ENCODE peak calls at places on chromosomes 12 and 14, in eight cellular contexts. I is neural progenitor cell, O is cardiac fibroblast, V is kidney, N is left ventricle myocardium inferior, Y is lower leg skin, Q is esophagus squamous epithelium, M is transverse colon. X is an unnamed sample.

GRCh38 chr12:76552343-76552938 is 7.1 kb downstream of the OSBPL8 start:
- DNase-seq in O (peak), I (no peak), Q (no peak), N (no peak), V (no peak), M (no peak), Y (no peak), X (no peak)

GRCh38 chr14:62436256-62436655 is 609.0 kb downstream of the KCNH5 start:
- DNase-seq in Q (no peak), O (no peak), N (no peak), M (no peak), V (no peak), Y (no peak), I (no peak), X (peak)

GRCh38 chr12:18897816-18898215 is 159.9 kb downstream of the CAPZA3 start:
- DNase-seq in N (no peak), M (no peak), V (no peak), O (no peak), Y (no peak), I (no peak), Q (no peak), X (no peak)

GRCh38 chr14:44846232-44846824 is 115.4 kb downstream of the KLHL28 start:
- DNase-seq in I (peak), O (peak), M (no peak), Q (no peak), N (no peak), Y (no peak), V (no peak), X (peak)

GRCh38 chr14:73712540-73713141 is 1.5 kb downstream of the PNMA1 start:
- DNase-seq in O (no peak), V (peak), N (no peak), M (no peak), Q (no peak), I (peak), Y (no peak), X (peak)

GRCh38 chr14:50061664-50062437 is 54.5 kb downstream of the VCPKMT start:
- DNase-seq in V (no peak), I (no peak), N (no peak), Q (peak), Y (no peak), M (peak), O (peak), X (peak)

GRCh38 chr14:73935666-73936065 is 14.2 kb downstream of the FAM161B start:
- DNase-seq in Q (no peak), I (no peak), Y (no peak), V (no peak), N (no peak), M (no peak), O (peak), X (peak)

GRCh38 chr14:85195872-85196477 is 334.0 kb upstream of the FLRT2 start:
- DNase-seq in O (peak), Q (no peak), V (no peak), I (peak), M (no peak), N (no peak), Y (no peak), X (peak)

GRCh38 chr14:69716483-69717187 is 50.3 kb upstream of the SRSF5 start:
- DNase-seq in I (no peak), M (peak), O (peak), N (peak), Q (no peak), V (no peak), Y (no peak), X (peak)

GRCh38 chr12:45973526-45973925 is 16.8 kb downstream of the SCAF11 start:
- DNase-seq in O (no peak), Y (no peak), M (no peak), I (no peak), V (no peak), N (no peak), Q (no peak), X (no peak)

GRCh38 chr14:104383088-104383805 is 196.3 kb upstream of the C14orf180 start:
- DNase-seq in N (no peak), V (peak), Y (no peak), Q (no peak), O (no peak), I (peak), M (no peak), X (no peak)

GRCh38 chr12:108890208-108890607 is 10.3 kb downstream of the DAO start:
- DNase-seq in I (peak), Y (no peak), Q (no peak), M (no peak), N (no peak), O (peak), V (no peak), X (peak)

GRCh38 chr12:70756118-70756517 is 118.9 kb upstream of the PTPRB start:
- DNase-seq in O (peak), I (no peak), M (no peak), N (no peak), Y (no peak), Q (no peak), V (no peak), X (peak)

GRCh38 chr12:42590324-42590934 is 883 bp upstream of the PRICKLE1 start:
- DNase-seq in O (no peak), Q (no peak), I (peak), V (peak), Y (peak), N (peak), M (peak), X (peak)

GRCh38 chr14:94041551-94042346 is 15.6 kb downstream of the OTUB2 start:
- DNase-seq in O (peak), N (peak), V (peak), I (no peak), Y (no peak), Q (no peak), M (no peak), X (no peak)

GRCh38 chr12:130879212-130879686 is 7.4 kb downstream of the RAN start:
- DNase-seq in V (no peak), Y (no peak), Q (no peak), I (no peak), O (no peak), N (no peak), M (peak), X (no peak)

GRCh38 chr14:75831971-75832370 is 149.8 kb downstream of the TGFB3 start:
- DNase-seq in V (no peak), M (no peak), Y (no peak), N (no peak), Q (no peak), O (peak), I (no peak), X (peak)

GRCh38 chr14:98958048-98959031 is 313.7 kb downstream of the BCL11B start:
- DNase-seq in N (no peak), Q (no peak), Y (no peak), M (no peak), O (no peak), I (no peak), V (no peak), X (no peak)

GRCh38 chr12:32181498-32182175 is 75.0 kb downstream of the BICD1 start:
- DNase-seq in Y (no peak), O (no peak), N (no peak), V (no peak), M (no peak), I (no peak), Q (no peak), X (no peak)

GRCh38 chr14:68843471-68844209 is 50.8 kb upstream of the ZFP36L1 start:
- DNase-seq in I (peak), N (peak), O (peak), Q (no peak), Y (peak), V (peak), M (peak), X (peak)

GRCh38 chr14:21978184-21978998 is 304.8 kb upstream of the OR4E1 start:
- DNase-seq in O (peak), I (peak), Q (no peak), Y (no peak), M (peak), V (no peak), N (no peak), X (peak)

GRCh38 chr14:68208726-68209125 is 389.1 kb downstream of the RAD51B start:
- DNase-seq in O (no peak), I (no peak), N (no peak), V (no peak), Q (no peak), Y (no peak), M (no peak), X (no peak)

GRCh38 chr12:100718212-100718611 is 76.4 kb upstream of the ANO4 start:
- DNase-seq in Y (no peak), V (no peak), O (peak), Q (no peak), I (no peak), M (no peak), N (no peak), X (no peak)

GRCh38 chr12:27076930-27077329 is 5.4 kb downstream of the C12orf71 start:
- DNase-seq in V (no peak), O (no peak), Q (no peak), N (no peak), Y (no peak), M (no peak), I (no peak), X (peak)

GRCh38 chr14:74349757-74350156 is 1.5 kb downstream of the VRTN start:
- DNase-seq in V (no peak), N (no peak), O (no peak), Y (no peak), Q (no peak), I (peak), M (peak), X (no peak)

GRCh38 chr12:26987634-26988424 is 26.4 kb downstream of the TM7SF3 start:
- DNase-seq in M (no peak), Y (no peak), V (no peak), I (no peak), Q (no peak), N (no peak), O (peak), X (peak)

GRCh38 chr12:81207173-81207572 is 129.3 kb downstream of the ACSS3 start:
- DNase-seq in M (no peak), O (no peak), V (no peak), Y (no peak), N (no peak), Q (no peak), I (peak), X (no peak)

GRCh38 chr12:26295001-26295400 is 99.6 kb downstream of the SSPN start:
- DNase-seq in M (no peak), I (no peak), N (no peak), V (no peak), Y (no peak), Q (no peak), O (no peak), X (no peak)

GRCh38 chr14:95375539-95376109 is 55.9 kb upstream of the CLMN start:
- DNase-seq in I (no peak), Q (no peak), N (no peak), M (no peak), Y (no peak), V (no peak), O (no peak), X (no peak)

GRCh38 chr12:42332301-42332894 is 6.4 kb downstream of the PPHLN1 start:
- DNase-seq in N (no peak), Q (no peak), I (no peak), M (no peak), O (peak), Y (no peak), V (no peak), X (peak)

GRCh38 chr14:34951286-34951685 is 31.5 kb upstream of the SRP54 start:
- DNase-seq in O (peak), Q (no peak), M (no peak), Y (no peak), I (no peak), V (no peak), N (no peak), X (no peak)

GRCh38 chr14:104316723-104317499 is 178.5 kb downstream of the KIF26A start:
- DNase-seq in M (no peak), N (no peak), Q (no peak), O (no peak), V (no peak), I (no peak), Y (no peak), X (no peak)

GRCh38 chr14:92502541-92503286 is 10.9 kb upstream of the RIN3 start:
- DNase-seq in N (no peak), M (no peak), O (no peak), Y (no peak), Q (no peak), I (no peak), V (no peak), X (no peak)

GRCh38 chr14:104993306-104993705 is 7.7 kb downstream of the CLBA1 start:
- DNase-seq in V (peak), N (no peak), M (no peak), O (no peak), I (no peak), Q (no peak), Y (no peak), X (no peak)

GRCh38 chr14:61927521-61927920 is 165.3 kb downstream of the SNAPC1 start:
- DNase-seq in Q (no peak), Y (no peak), M (no peak), V (no peak), I (peak), N (no peak), O (no peak), X (peak)

GRCh38 chr12:13102481-13103195 is 829 bp downstream of the GSG1 start:
- DNase-seq in I (no peak), M (no peak), Q (no peak), O (peak), V (no peak), N (no peak), Y (no peak), X (peak)

GRCh38 chr12:85156569-85156968 is 120.4 kb downstream of the LRRIQ1 start:
- DNase-seq in Y (no peak), N (no peak), Q (no peak), I (no peak), O (no peak), M (no peak), V (no peak), X (no peak)

GRCh38 chr12:126069549-126070165 is 1004.4 kb downstream of the AACS start:
- DNase-seq in Q (no peak), V (no peak), Y (no peak), O (peak), N (no peak), M (peak), I (peak), X (peak)

DNA sequence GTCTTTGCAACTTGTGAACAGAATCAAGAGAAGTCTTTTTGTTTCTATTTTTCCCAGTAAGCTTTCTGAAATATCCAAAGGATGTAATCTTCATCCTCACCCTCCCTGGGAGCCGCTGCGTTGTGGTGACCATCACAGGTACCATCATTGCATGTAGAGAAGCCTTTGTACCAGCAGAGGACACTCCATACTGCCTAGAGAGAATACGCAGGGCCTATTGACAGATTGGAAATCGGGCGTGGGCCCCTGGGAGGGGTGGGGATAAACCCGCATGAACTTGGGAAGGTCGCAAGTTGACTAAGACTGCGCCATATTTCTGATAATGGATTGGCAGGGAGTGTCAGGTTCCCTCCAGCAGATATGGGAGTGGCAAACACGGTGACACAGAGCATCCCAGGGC is 12.7 kb downstream of the KRT1 start:
- DNase-seq in Y (no peak), O (no peak), N (no peak), M (no peak), I (peak), V (no peak), Q (no peak), X (no peak)
- TF ChIP-seq CTCF in Y (no peak), O (peak), N (peak), M (peak), I (peak), V (no peak), Q (peak), X (no peak)

DNA sequence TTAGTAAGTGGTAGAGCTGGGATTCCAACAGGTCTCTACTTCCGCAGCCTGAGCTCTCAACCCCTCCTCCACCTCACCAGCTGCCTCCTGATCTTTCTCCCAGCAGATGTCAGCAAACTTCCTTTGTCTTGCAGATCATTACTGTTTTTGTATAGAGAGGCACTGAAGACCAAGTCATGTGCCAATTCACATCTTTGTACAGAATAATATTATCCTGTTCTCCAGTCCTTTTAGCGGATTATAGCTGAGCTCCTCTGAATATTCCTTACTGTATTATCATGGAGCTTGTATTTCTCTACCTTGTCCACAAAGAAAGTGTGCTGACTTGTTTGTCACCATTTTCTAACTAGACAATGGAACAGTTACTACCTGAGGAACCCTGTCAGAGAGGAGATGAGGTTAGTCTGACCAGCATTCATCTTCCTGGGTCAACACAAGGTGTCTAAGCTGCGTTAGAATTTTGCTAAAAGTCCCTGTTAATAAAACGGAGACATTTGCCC is 142.3 kb upstream of the ARHGAP5 start:
- DNase-seq in N (peak), Q (no peak), Y (peak), M (peak), V (no peak), I (peak), O (peak), X (peak)
- TF ChIP-seq CTCF in N (peak), Q (peak), Y (peak), M (peak), V (peak), I (peak), O (peak), X (peak)

DNA sequence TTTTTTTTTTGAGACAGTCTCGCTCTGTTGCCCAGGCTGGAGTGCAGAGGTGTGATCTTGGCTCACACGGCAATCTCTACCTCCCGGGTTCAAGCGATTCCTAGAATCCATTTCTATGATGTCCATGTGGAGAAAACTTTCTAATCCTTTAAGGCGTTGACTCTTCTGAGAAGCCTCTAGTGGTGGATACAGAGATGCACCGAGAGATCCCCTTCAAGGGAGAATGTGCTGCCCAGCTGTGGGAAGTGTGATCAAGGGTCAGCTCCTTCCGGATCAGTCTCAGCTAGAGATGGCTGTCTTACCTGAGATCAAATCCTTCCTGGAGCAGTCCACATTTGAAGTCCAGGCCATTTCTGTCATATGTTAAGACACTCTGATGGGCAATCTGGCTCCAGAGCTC is 92.7 kb upstream of the HECTD1 start:
- DNase-seq in I (no peak), M (no peak), Y (no peak), N (no peak), O (no peak), V (no peak), Q (no peak), X (no peak)
- TF ChIP-seq CTCF in I (peak), M (no peak), Y (no peak), N (no peak), O (peak), V (no peak), Q (no peak), X (no peak)

GRCh38 chr12:15931590-15932053 is 20.5 kb downstream of the DERA start:
- DNase-seq in N (no peak), I (no peak), M (no peak), Y (no peak), Q (no peak), V (no peak), O (no peak), X (no peak)
- TF ChIP-seq CTCF in N (no peak), I (peak), M (no peak), Y (no peak), Q (no peak), V (no peak), O (no peak), X (no peak)

DNA sequence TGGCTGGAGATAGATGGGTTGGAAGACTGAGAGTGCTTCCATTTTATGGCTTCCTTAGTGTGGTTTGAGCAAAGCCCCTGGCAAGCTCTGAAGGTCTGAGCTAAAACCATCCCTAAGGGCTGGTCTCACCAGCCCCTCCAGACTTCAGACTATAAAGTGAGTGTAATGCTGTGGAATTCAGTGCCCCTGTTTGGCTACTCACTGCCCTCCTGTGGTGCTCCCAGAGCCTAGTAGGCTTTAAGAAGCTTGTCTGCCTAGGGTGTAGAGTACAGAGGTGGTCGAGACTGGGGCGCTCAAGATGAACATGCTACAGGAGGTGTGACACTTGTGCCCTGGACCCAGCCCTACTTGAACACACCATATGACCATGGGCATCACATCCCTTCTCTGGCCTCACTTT is 246.7 kb upstream of the FKBP4 start:
- DNase-seq in V (no peak), N (no peak), Q (no peak), M (no peak), Y (no peak), I (no peak), O (no peak), X (no peak)
- TF ChIP-seq CTCF in V (no peak), N (no peak), Q (no peak), M (no peak), Y (no peak), I (no peak), O (no peak), X (no peak)

DNA sequence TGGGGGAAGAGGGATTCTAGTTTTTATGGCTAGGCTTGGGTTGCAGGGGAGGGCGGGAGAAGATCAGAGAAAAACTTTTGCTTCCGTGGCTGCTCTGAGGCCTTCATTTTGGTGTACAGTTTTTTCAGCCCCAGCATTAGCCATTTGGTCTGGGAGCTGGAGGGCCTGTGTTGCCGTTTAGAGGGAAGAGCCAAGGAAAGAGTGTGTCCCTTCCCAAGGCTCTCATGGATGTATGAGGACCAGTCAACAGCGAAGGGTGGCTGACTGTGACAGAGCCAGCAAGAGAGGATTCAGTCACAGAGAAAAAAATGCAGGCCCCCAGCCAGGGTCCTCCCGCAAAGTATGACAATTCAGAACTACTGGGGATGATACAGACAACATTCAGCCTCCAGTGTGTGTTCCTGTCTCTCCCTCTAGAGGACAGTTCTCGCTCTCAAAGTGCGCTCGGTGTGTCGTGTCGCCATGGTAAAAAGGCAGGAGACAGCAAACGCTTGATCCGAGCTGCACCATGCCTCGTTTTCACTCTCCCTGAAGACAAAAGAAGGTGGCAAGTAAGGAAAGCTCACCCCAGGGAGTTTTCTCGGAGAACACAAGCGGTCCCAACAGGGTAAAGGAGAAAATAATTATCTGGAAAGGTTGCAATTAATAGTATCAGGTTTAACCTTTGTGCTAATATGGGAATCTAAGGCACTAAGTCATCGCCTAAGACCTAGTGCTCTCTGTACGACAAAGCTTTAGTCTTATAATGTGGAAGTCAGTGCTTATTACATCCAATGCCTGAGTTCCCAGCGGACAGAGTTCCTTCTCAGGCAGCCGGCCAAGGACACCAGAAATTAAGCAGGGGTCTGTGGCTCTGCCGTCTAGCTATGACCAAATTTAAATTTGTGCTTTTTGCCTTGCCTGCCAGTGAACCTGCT is 157.3 kb upstream of the PLXNC1 start:
- DNase-seq in V (peak), Y (peak), N (peak), O (peak), M (no peak), I (peak), Q (no peak), X (no peak)
- TF ChIP-seq CTCF in V (peak), Y (no peak), N (peak), O (peak), M (peak), I (peak), Q (peak), X (no peak)

GRCh38 chr12:8950287-8950574 is 786 bp upstream of the M6PR start:
- DNase-seq in O (no peak), I (no peak), M (no peak), V (no peak), N (no peak), Q (no peak), Y (no peak), X (no peak)
- TF ChIP-seq CTCF in O (no peak), I (no peak), M (no peak), V (no peak), N (no peak), Q (no peak), Y (no peak), X (no peak)

GRCh38 chr12:47705571-47706425 is at the start of gene RPAP3:
- DNase-seq in Y (peak), I (peak), M (peak), Q (peak), V (peak), N (peak), O (peak), X (peak)
- TF ChIP-seq CTCF in Y (no peak), I (peak), M (peak), Q (peak), V (peak), N (peak), O (peak), X (peak)